ENCODE peak calls at places on chromosomes 11 and 22, in five cellular contexts. Y, K, X, D and Z are unnamed samples.

GRCh38 chr11:77233011-77233410 is 68.5 kb downstream of the GDPD4 start:
- DNase-seq in Y (no peak), K (no peak), D (no peak), X (no peak), Z (no peak)

GRCh38 chr11:3849297-3849874 is 6.1 kb upstream of the STIM1 start:
- DNase-seq in D (peak), Y (no peak), K (no peak), X (no peak), Z (no peak)

GRCh38 chr22:27857441-27857840 is 55.9 kb upstream of the MN1 start:
- DNase-seq in Y (no peak), X (peak), K (no peak), D (no peak), Z (peak)

GRCh38 chr11:22130462-22131053 is 62.3 kb upstream of the ANO5 start:
- DNase-seq in K (no peak), X (peak), D (no peak), Y (no peak), Z (no peak)

GRCh38 chr11:21582791-21583190 is 610.1 kb upstream of the ANO5 start:
- DNase-seq in D (no peak), X (no peak), K (no peak), Y (no peak), Z (no peak)

GRCh38 chr11:95092549-95093324 is 3.1 kb downstream of the ENDOD1 start:
- DNase-seq in D (no peak), K (no peak), Y (no peak), X (peak), Z (no peak)

GRCh38 chr11:76083563-76084451 is 122.5 kb downstream of the WNT11 start:
- DNase-seq in Y (no peak), X (no peak), D (no peak), K (no peak), Z (no peak)

GRCh38 chr11:134252539-134253188 is 488 bp downstream of the THYN1 start:
- DNase-seq in D (peak), X (no peak), Y (no peak), K (peak), Z (peak)

GRCh38 chr11:5891216-5891800 is 1.7 kb upstream of the OR52E5 start:
- DNase-seq in K (no peak), Y (no peak), X (no peak), D (no peak), Z (no peak)

GRCh38 chr11:18455686-18456372 is at the start of gene LDHAL6A:
- DNase-seq in X (peak), Y (no peak), D (no peak), K (peak), Z (no peak)

GRCh38 chr22:24201681-24202590 is 20.6 kb downstream of the SUSD2 start:
- DNase-seq in D (no peak), K (no peak), Y (no peak), X (peak), Z (no peak)

GRCh38 chr22:33914699-33915098 is 5.6 kb downstream of the LARGE1 start:
- DNase-seq in D (no peak), Y (no peak), K (no peak), X (no peak), Z (no peak)

GRCh38 chr11:110085255-110085838 is 7.8 kb upstream of the ZC3H12C start:
- DNase-seq in D (no peak), X (no peak), Y (no peak), K (no peak), Z (no peak)

GRCh38 chr11:102882389-102883024 is 7.7 kb upstream of the MMP12 start:
- DNase-seq in X (no peak), Y (no peak), D (no peak), K (no peak), Z (no peak)

GRCh38 chr11:40338739-40339138 is 1120.7 kb downstream of the LRRC4C start:
- DNase-seq in D (no peak), K (no peak), Y (no peak), X (no peak), Z (no peak)

GRCh38 chr11:109696191-109696897 is 274.4 kb downstream of the C11orf87 start:
- DNase-seq in D (no peak), K (no peak), X (no peak), Y (no peak), Z (no peak)

GRCh38 chr11:82978422-82979099 is 77.0 kb downstream of the DDIAS start:
- DNase-seq in D (no peak), X (no peak), K (no peak), Y (no peak), Z (no peak)

GRCh38 chr22:24434472-24435322 is 7.3 kb downstream of the ADORA2A start:
- DNase-seq in Y (peak), K (no peak), D (no peak), X (no peak), Z (peak)

GRCh38 chr11:113778111-113778910 is 1.3 kb upstream of the CLDN25 start:
- DNase-seq in D (no peak), X (no peak), K (no peak), Y (no peak), Z (peak)

GRCh38 chr22:37032535-37033460 is 13.3 kb downstream of the MPST start:
- DNase-seq in X (peak), D (no peak), K (no peak), Y (no peak), Z (no peak)

GRCh38 chr11:112718483-112718882 is 242.7 kb upstream of the NCAM1 start:
- DNase-seq in K (no peak), D (no peak), Y (no peak), X (no peak), Z (no peak)

GRCh38 chr11:5666396-5666780 is 18.5 kb downstream of the TRIM5 start:
- DNase-seq in Y (no peak), X (no peak), D (no peak), K (no peak), Z (no peak)

GRCh38 chr22:25392584-25392983 is 171.9 kb upstream of the GRK3 start:
- DNase-seq in D (no peak), Y (no peak), X (no peak), K (no peak), Z (no peak)

GRCh38 chr22:34943830-34944229 is 122.1 kb upstream of the ISX start:
- DNase-seq in X (peak), K (no peak), D (no peak), Y (no peak), Z (no peak)

GRCh38 chr11:66222358-66223149 is 45.9 kb upstream of the RAB1B start:
- DNase-seq in K (peak), D (peak), Y (peak), X (peak), Z (peak)

GRCh38 chr11:124123587-124123986 is 8.3 kb downstream of the VWA5A start:
- DNase-seq in Y (no peak), D (no peak), K (no peak), X (no peak), Z (no peak)

GRCh38 chr22:35375031-35375430 is 5.9 kb upstream of the HMOX1 start:
- DNase-seq in Y (no peak), D (no peak), X (no peak), K (no peak), Z (no peak)

GRCh38 chr11:18012314-18012905 is 437 bp downstream of the SERGEF start:
- DNase-seq in Y (no peak), K (no peak), X (peak), D (no peak), Z (peak)

GRCh38 chr22:25736378-25737011 is 5.5 kb upstream of the MYO18B start:
- DNase-seq in X (no peak), D (no peak), Y (no peak), K (no peak), Z (no peak)

GRCh38 chr11:118996926-118997626 is 862 bp upstream of the CENATAC start:
- DNase-seq in Y (no peak), X (no peak), K (peak), D (peak), Z (no peak)

GRCh38 chr22:46007848-46008261 is 30.9 kb upstream of the WNT7B start:
- DNase-seq in D (no peak), X (peak), K (peak), Y (no peak), Z (peak)

GRCh38 chr11:65375012-65375411 is 7.4 kb downstream of the SLC25A45 start:
- DNase-seq in X (no peak), D (no peak), Y (no peak), K (no peak), Z (peak)

GRCh38 chr11:118998822-118999221 is 884 bp downstream of the CENATAC start:
- DNase-seq in K (no peak), X (peak), D (no peak), Y (no peak), Z (no peak)

GRCh38 chr11:3796796-3797328 is 492 bp downstream of the NUP98 start:
- DNase-seq in D (peak), X (no peak), Y (no peak), K (no peak), Z (no peak)